ENCODE peak calls at places on chromosome 22, in four cellular contexts. I is ovary; Y is HCT116; Z is CD8-positive, alpha-beta memory T cell. K is an unnamed sample. For H3K4me1, the result is how much of the 10 kb centered on the place peaks cover.

GRCh38 chr22:33921576-33922181 is 1.4 kb upstream of the LARGE1 start:
- DNase-seq in Y (no peak), I (peak), Z (no peak), K (peak)

GRCh38 chr22:20232237-20232598 is 35.9 kb downstream of the RTN4R start:
- DNase-seq in Y (no peak), I (no peak), Z (no peak), K (no peak)

GRCh38 chr22:43401661-43402060 is 10.2 kb upstream of the MPPED1 start:
- DNase-seq in Y (no peak), Z (no peak), I (no peak), K (no peak)

GRCh38 chr22:20956258-20957117 is 10.6 kb upstream of the AIFM3 start:
- DNase-seq in I (no peak), Y (peak), Z (no peak), K (peak)

GRCh38 chr22:19982991-19983578 is 33.5 kb downstream of the ARVCF start:
- DNase-seq in Y (no peak), Z (no peak), I (peak), K (no peak)

GRCh38 chr22:46744581-46744980 is 6.5 kb upstream of the CERK start:
- DNase-seq in I (no peak), Y (no peak), Z (no peak), K (no peak)

GRCh38 chr22:43000441-43001175 is 14.3 kb downstream of the PACSIN2 start:
- DNase-seq in Z (no peak), I (no peak), Y (no peak), K (peak)

GRCh38 chr22:31192513-31192912 is 19.6 kb upstream of the LIMK2 start:
- DNase-seq in Y (no peak), I (no peak), Z (no peak), K (no peak)

GRCh38 chr22:42585096-42585495 is 29.6 kb downstream of the POLDIP3 start:
- DNase-seq in Y (no peak), I (no peak), Z (no peak), K (no peak)

GRCh38 chr22:37212174-37212906 is at the start of gene SSTR3:
- DNase-seq in Y (no peak), I (peak), Z (no peak), K (peak)

GRCh38 chr22:41910050-41910598 is 4.8 kb downstream of the SHISA8 start:
- DNase-seq in Y (no peak), Z (no peak), I (no peak), K (peak)

GRCh38 chr22:21098099-21098671 is 52.4 kb downstream of the LRRC74B start:
- DNase-seq in Y (peak), I (no peak), Z (no peak), K (peak)

GRCh38 chr22:46774456-46775363 is 12.3 kb downstream of the TBC1D22A start:
- DNase-seq in Y (no peak), I (no peak), Z (no peak), K (no peak)

GRCh38 chr22:41672780-41673509 is 15.7 kb downstream of the SNU13 start:
- DNase-seq in Z (no peak), Y (no peak), I (no peak), K (no peak)

GRCh38 chr22:39500101-39500500 is 2.0 kb upstream of the MIEF1 start:
- DNase-seq in Z (no peak), I (no peak), Y (no peak), K (no peak)

GRCh38 chr22:45424241-45424731 is 10.8 kb downstream of the RIBC2 start:
- DNase-seq in Y (no peak), Z (no peak), I (no peak), K (no peak)

GRCh38 chr22:46213052-46213451 is 37.0 kb downstream of the CDPF1 start:
- DNase-seq in Z (no peak), Y (no peak), I (no peak), K (no peak)

GRCh38 chr22:33883561-33883960 is 36.7 kb downstream of the LARGE1 start:
- DNase-seq in Y (no peak), I (no peak), Z (no peak), K (no peak)

GRCh38 chr22:36462475-36462790 is 19.0 kb downstream of the TXN2 start:
- DNase-seq in Z (no peak), Y (no peak), I (no peak), K (no peak)

GRCh38 chr22:46381142-46381541 is 45.6 kb downstream of the TRMU start:
- DNase-seq in Y (no peak), I (no peak), Z (no peak), K (no peak)

DNA sequence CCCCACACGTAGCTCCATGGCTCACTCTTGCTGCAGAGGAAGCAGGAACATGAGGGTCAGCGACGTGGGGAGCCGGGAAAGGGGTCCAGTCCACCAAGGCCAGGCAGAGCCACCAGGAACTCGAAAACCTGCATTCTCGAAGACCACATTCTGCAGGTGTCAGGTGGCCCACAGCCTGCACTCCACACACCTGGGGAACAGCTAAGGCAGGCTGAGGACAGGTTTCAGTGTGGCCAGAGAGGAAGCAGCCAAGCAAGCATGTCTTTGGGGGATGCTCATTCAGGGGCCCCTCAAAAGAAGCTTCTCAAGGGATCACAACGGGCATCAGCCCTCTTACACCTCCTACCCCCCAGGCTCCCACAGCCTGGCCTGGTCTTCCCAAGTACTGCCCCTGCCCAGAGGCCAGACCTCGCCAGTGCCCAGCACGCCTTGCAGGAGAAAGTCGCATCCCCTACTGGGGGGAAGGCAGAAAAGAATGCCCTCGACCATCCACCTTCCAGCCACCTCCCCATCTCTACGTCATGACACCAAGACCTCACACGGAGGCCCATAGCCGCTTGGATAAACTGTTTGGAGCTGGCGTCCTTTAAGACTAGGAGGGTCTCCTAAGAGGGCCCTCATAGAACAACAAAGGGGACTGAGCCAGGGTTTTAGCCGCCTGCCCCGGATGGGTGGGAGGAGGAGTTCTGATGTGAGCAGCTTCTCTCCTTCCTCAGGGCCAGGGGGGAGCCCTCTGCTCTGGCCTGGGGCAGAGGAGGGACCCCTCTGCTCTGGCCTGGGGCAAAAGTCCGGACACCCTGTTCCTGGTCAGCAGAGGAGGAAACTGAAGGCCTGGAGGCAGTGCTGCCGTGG is 2.9 kb downstream of the CSNK1E start:
- DNase-seq in Y (no peak), Z (no peak), I (no peak), K (no peak)
- H3K4me3 ChIP-seq in Y (no peak), Z (no peak), I (peak), K (peak)

GRCh38 chr22:28773461-28773867 is 969 bp downstream of the CCDC117 start:
- DNase-seq in Y (no peak), I (no peak), Z (no peak), K (peak)
- H3K4me1 ChIP-seq in Y (under half), I (under half), Z (under half), K (under half)

DNA sequence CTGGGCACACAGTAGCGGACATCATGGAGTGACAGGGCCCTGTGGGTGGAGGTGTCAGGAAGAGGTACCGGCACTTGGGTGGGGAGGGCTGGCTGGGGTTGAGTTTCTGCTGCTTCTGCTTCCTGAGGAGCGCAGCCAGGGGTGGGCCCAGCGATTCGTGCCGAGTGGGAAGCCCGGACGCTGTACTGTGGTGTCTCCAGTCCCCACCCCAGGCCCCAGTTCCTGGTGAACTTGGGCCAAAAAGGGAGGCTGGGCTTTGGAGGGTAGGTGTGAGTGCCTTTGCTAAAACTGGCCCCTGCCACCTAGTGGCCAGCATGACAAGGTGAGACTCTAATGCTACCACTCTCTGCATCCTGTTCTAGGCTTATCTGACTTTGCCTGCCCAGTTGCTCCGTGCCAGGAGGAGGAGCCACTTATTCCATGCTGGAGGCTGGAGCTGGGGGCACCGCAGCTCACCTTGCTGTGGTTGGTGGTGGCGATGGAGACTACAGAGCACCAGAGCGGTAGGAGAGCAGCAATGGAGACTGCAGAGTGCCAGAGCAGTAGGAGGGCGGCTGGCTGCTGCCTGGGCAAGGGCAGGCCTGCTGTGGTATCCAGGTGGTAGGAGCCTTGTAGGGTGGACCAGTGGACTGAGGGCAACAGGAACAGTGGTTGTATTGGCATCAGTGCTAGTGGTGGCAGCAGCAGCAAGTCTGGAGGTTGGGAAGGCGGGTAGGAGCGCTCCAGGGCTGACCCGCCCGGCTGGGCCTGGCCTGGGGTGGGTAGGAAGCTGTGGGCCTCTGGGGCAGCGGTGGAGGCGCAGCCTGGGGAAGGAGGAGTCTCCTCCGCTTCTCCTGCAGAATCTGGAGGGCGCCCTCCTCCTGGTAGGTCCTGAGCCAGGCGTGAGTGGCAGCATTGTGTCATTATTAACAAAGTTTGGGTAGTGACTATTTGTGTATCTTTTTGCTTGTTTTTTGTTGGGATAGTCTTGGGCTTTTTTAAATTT is 2.2 kb upstream of the RFPL2 start:
- DNase-seq in Z (peak), Y (peak), I (no peak), K (peak)
- H3K4me3 ChIP-seq in Z (no peak), Y (no peak), I (no peak), K (no peak)

GRCh38 chr22:22945195-22945594 is 57.6 kb downstream of the IGLL5 start:
- DNase-seq in Y (no peak), Z (no peak), I (no peak), K (no peak)
- H3K4me1 ChIP-seq in Y (under half), Z (under half), I (under half), K (under half)

DNA sequence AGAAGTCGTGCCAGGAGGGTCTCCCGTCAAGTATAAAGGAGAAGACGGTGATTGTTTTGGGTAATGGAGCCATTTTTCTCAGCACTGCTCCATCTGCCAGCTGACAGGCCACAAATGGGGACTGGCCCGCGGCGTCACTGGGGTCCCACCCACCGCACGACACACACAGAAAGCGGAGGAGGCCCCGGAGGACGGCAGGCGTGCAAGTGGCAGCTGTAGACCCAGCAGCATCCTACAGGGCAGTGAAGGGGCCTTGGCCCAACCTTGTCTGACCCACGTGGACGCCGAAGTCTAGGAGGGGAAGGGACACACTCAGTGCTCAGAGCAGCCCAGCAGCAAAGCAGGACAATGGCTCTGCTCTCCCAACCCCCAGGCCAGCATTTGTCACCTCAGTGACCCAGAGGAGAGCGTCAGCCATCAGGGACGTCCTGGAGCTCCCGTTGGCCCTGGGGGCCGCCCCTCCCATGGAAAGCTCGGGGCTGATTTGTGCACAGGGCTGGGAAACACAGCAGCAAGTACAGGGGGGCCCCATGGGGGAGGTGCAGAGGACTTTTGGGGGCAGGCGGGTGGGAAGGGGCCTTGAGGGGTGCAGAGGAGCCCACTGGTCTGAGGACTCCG is 644.4 kb downstream of the BRD1 start:
- DNase-seq in I (no peak), Y (no peak), Z (no peak), K (no peak)
- H3K4me3 ChIP-seq in I (no peak), Y (no peak), Z (no peak), K (no peak)

GRCh38 chr22:29581799-29582198 is 886 bp upstream of the NIPSNAP1 start:
- DNase-seq in Z (no peak), Y (no peak), I (no peak), K (no peak)
- H3K4me1 ChIP-seq in Z (under half), Y (under half), I (under half), K (under half)

GRCh38 chr22:50599816-50600454 is 658 bp upstream of the MAPK8IP2 start:
- DNase-seq in Z (peak), Y (no peak), I (peak), K (peak)
- H3K4me3 ChIP-seq in Z (no peak), Y (peak), I (peak), K (peak)

GRCh38 chr22:32828561-32828960 is 27.1 kb downstream of the TIMP3 start:
- DNase-seq in Z (no peak), Y (no peak), I (no peak), K (no peak)

GRCh38 chr22:32824531-32825315 is 23.2 kb downstream of the TIMP3 start:
- DNase-seq in Z (no peak), I (no peak), Y (no peak), K (no peak)

GRCh38 chr22:32827061-32827602 is 25.6 kb downstream of the TIMP3 start:
- DNase-seq in Y (no peak), Z (no peak), I (no peak), K (no peak)

GRCh38 chr22:32828150-32828549 is 26.6 kb downstream of the TIMP3 start:
- DNase-seq in Y (no peak), I (no peak), Z (no peak), K (peak)

GRCh38 chr22:32826537-32826936 is 25.0 kb downstream of the TIMP3 start:
- DNase-seq in I (no peak), Z (no peak), Y (no peak), K (no peak)
- H3K4me1 ChIP-seq in I (under half), Z (under half), Y (under half), K (under half)